ENCODE peak calls at places on chromosomes 16 and 17, in six cellular contexts. One of them, this sample, is unnamed.

GRCh38 chr16:30053376-30054015 is 12.1 kb upstream of the ALDOA start:
- DNase-seq in A549: no peak
- DNase-seq in body of pancreas: no peak
- DNase-seq in AG10803: peak
- DNase-seq in fibroblast of lung: no peak
- DNase-seq in cardiac fibroblast: peak
- DNase-seq in this sample: no peak

GRCh38 chr17:63276821-63277220 is 169.3 kb downstream of the CYB561 start:
- DNase-seq in cardiac fibroblast: no peak
- DNase-seq in AG10803: no peak
- DNase-seq in A549: no peak
- DNase-seq in body of pancreas: no peak
- DNase-seq in fibroblast of lung: no peak
- DNase-seq in this sample: no peak

GRCh38 chr17:44220211-44221071 is 966 bp upstream of the UBTF start:
- DNase-seq in fibroblast of lung: peak
- DNase-seq in A549: peak
- DNase-seq in cardiac fibroblast: peak
- DNase-seq in body of pancreas: peak
- DNase-seq in AG10803: peak
- DNase-seq in this sample: no peak

GRCh38 chr16:73033271-73033998 is 14.5 kb downstream of the ZFHX3 start:
- DNase-seq in A549: no peak
- DNase-seq in fibroblast of lung: no peak
- DNase-seq in body of pancreas: no peak
- DNase-seq in AG10803: no peak
- DNase-seq in cardiac fibroblast: no peak
- DNase-seq in this sample: no peak

GRCh38 chr16:69107311-69107962 is 2.0 kb downstream of the HAS3 start:
- DNase-seq in body of pancreas: peak
- DNase-seq in AG10803: peak
- DNase-seq in fibroblast of lung: peak
- DNase-seq in A549: peak
- DNase-seq in cardiac fibroblast: peak
- DNase-seq in this sample: no peak

GRCh38 chr17:80693511-80693910 is 148.9 kb downstream of the RPTOR start:
- DNase-seq in cardiac fibroblast: no peak
- DNase-seq in AG10803: no peak
- DNase-seq in A549: no peak
- DNase-seq in body of pancreas: no peak
- DNase-seq in fibroblast of lung: no peak
- DNase-seq in this sample: no peak

GRCh38 chr16:78199325-78200022 is 100.0 kb downstream of the WWOX start:
- DNase-seq in cardiac fibroblast: no peak
- DNase-seq in body of pancreas: no peak
- DNase-seq in AG10803: no peak
- DNase-seq in A549: no peak
- DNase-seq in fibroblast of lung: no peak
- DNase-seq in this sample: no peak

GRCh38 chr16:54466233-54466632 is 179.6 kb upstream of the IRX3 start:
- DNase-seq in fibroblast of lung: no peak
- DNase-seq in AG10803: no peak
- DNase-seq in cardiac fibroblast: no peak
- DNase-seq in A549: no peak
- DNase-seq in body of pancreas: no peak
- DNase-seq in this sample: no peak

GRCh38 chr17:71084219-71084618 is 914.9 kb downstream of the KCNJ2 start:
- DNase-seq in fibroblast of lung: peak
- DNase-seq in cardiac fibroblast: peak
- DNase-seq in AG10803: peak
- DNase-seq in A549: peak
- DNase-seq in body of pancreas: peak
- DNase-seq in this sample: no peak

GRCh38 chr16:9787717-9788116 is 394.5 kb downstream of the GRIN2A start:
- DNase-seq in fibroblast of lung: no peak
- DNase-seq in AG10803: peak
- DNase-seq in cardiac fibroblast: no peak
- DNase-seq in A549: peak
- DNase-seq in body of pancreas: no peak
- DNase-seq in this sample: no peak

GRCh38 chr17:11245187-11245586 is 4.2 kb downstream of the SHISA6 start:
- DNase-seq in cardiac fibroblast: no peak
- DNase-seq in body of pancreas: no peak
- DNase-seq in AG10803: no peak
- DNase-seq in fibroblast of lung: no peak
- DNase-seq in A549: no peak
- DNase-seq in this sample: no peak

GRCh38 chr17:45430738-45431530 is 1.7 kb downstream of the ARHGAP27 start:
- DNase-seq in AG10803: no peak
- DNase-seq in body of pancreas: peak
- DNase-seq in cardiac fibroblast: no peak
- DNase-seq in A549: no peak
- DNase-seq in fibroblast of lung: no peak
- DNase-seq in this sample: no peak

GRCh38 chr17:40953876-40954275 is 12.9 kb downstream of the KRT39 start:
- DNase-seq in A549: peak
- DNase-seq in body of pancreas: peak
- DNase-seq in fibroblast of lung: peak
- DNase-seq in cardiac fibroblast: peak
- DNase-seq in AG10803: peak
- DNase-seq in this sample: no peak

GRCh38 chr17:73765824-73766563 is 121.7 kb upstream of the SDK2 start:
- DNase-seq in A549: no peak
- DNase-seq in cardiac fibroblast: no peak
- DNase-seq in fibroblast of lung: no peak
- DNase-seq in body of pancreas: no peak
- DNase-seq in AG10803: no peak
- DNase-seq in this sample: no peak

GRCh38 chr16:48347191-48347860 is 37.9 kb downstream of the SIAH1 start:
- DNase-seq in A549: no peak
- DNase-seq in AG10803: no peak
- DNase-seq in body of pancreas: no peak
- DNase-seq in fibroblast of lung: no peak
- DNase-seq in cardiac fibroblast: no peak
- DNase-seq in this sample: no peak

GRCh38 chr16:22214893-22215292 is 8.8 kb downstream of the EEF2K start:
- DNase-seq in AG10803: no peak
- DNase-seq in A549: peak
- DNase-seq in body of pancreas: no peak
- DNase-seq in cardiac fibroblast: no peak
- DNase-seq in fibroblast of lung: no peak
- DNase-seq in this sample: no peak

GRCh38 chr17:1755252-1755992 is 6.4 kb upstream of the SERPINF1 start:
- DNase-seq in AG10803: no peak
- DNase-seq in A549: no peak
- DNase-seq in body of pancreas: no peak
- DNase-seq in cardiac fibroblast: no peak
- DNase-seq in fibroblast of lung: no peak
- DNase-seq in this sample: no peak

GRCh38 chr16:60815865-60816264 is 1220.4 kb downstream of the CDH8 start:
- DNase-seq in AG10803: peak
- DNase-seq in A549: no peak
- DNase-seq in fibroblast of lung: no peak
- DNase-seq in cardiac fibroblast: no peak
- DNase-seq in body of pancreas: no peak
- DNase-seq in this sample: no peak

GRCh38 chr16:86193528-86194193 is 294.7 kb downstream of the IRF8 start:
- DNase-seq in body of pancreas: no peak
- DNase-seq in A549: no peak
- DNase-seq in cardiac fibroblast: no peak
- DNase-seq in AG10803: no peak
- DNase-seq in fibroblast of lung: no peak
- DNase-seq in this sample: no peak

GRCh38 chr17:63685578-63685977 is 14.3 kb downstream of the LIMD2 start:
- DNase-seq in body of pancreas: no peak
- DNase-seq in A549: no peak
- DNase-seq in AG10803: no peak
- DNase-seq in fibroblast of lung: no peak
- DNase-seq in cardiac fibroblast: no peak
- DNase-seq in this sample: no peak

GRCh38 chr16:52825882-52826281 is 226.8 kb downstream of the CHD9NB start:
- DNase-seq in body of pancreas: peak
- DNase-seq in fibroblast of lung: peak
- DNase-seq in AG10803: no peak
- DNase-seq in A549: no peak
- DNase-seq in cardiac fibroblast: no peak
- DNase-seq in this sample: no peak

GRCh38 chr16:46859719-46860152 is 24.4 kb upstream of the GPT2 start:
- DNase-seq in fibroblast of lung: peak
- DNase-seq in AG10803: peak
- DNase-seq in cardiac fibroblast: peak
- DNase-seq in A549: peak
- DNase-seq in body of pancreas: no peak
- DNase-seq in this sample: no peak

GRCh38 chr17:78369791-78370381 is 8.6 kb upstream of the PGS1 start:
- DNase-seq in body of pancreas: no peak
- DNase-seq in cardiac fibroblast: no peak
- DNase-seq in fibroblast of lung: no peak
- DNase-seq in A549: no peak
- DNase-seq in AG10803: no peak
- DNase-seq in this sample: no peak

GRCh38 chr17:78366109-78366848 is 6.4 kb upstream of the SOCS3 start:
- DNase-seq in A549: no peak
- DNase-seq in cardiac fibroblast: no peak
- DNase-seq in body of pancreas: no peak
- DNase-seq in fibroblast of lung: peak
- DNase-seq in AG10803: no peak
- DNase-seq in this sample: no peak

GRCh38 chr17:78368854-78369495 is 9.1 kb upstream of the SOCS3 start:
- DNase-seq in A549: no peak
- DNase-seq in AG10803: no peak
- DNase-seq in cardiac fibroblast: no peak
- DNase-seq in fibroblast of lung: no peak
- DNase-seq in body of pancreas: no peak
- DNase-seq in this sample: no peak

GRCh38 chr17:78367193-78367592 is 7.3 kb upstream of the SOCS3 start:
- DNase-seq in A549: no peak
- DNase-seq in cardiac fibroblast: no peak
- DNase-seq in body of pancreas: no peak
- DNase-seq in fibroblast of lung: no peak
- DNase-seq in AG10803: no peak
- DNase-seq in this sample: no peak

DNA sequence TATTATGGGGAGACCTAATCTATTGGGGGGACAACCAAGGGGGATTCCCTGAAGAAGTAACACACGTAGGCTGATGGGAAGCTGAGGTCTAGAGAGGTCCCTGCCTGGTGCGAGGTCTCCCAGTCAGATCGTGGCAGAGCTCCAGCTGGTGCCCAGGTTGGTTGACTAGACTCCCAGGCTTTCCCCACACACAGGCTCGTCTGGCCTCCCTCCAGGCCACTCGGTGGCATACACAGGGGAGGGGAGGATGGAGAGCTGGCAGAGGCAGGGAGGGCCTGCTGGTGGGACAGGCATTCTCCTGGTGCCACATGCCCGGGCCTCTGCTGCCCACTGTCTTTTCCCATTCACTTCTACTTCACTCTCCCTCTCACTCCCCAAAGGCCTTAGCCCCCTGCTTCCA is 8.5 kb upstream of the SOCS3 start:
- DNase-seq in cardiac fibroblast: no peak
- DNase-seq in AG10803: no peak
- DNase-seq in body of pancreas: peak
- DNase-seq in A549: no peak
- DNase-seq in fibroblast of lung: no peak
- DNase-seq in this sample: no peak
- TF ChIP-seq CTCF in cardiac fibroblast: no peak
- TF ChIP-seq CTCF in AG10803: no peak
- TF ChIP-seq CTCF in body of pancreas: no peak
- TF ChIP-seq CTCF in A549: no peak
- TF ChIP-seq CTCF in fibroblast of lung: no peak
- TF ChIP-seq CTCF in this sample: no peak

GRCh38 chr16:79768594-79768993 is 168.1 kb upstream of the MAF start:
- DNase-seq in cardiac fibroblast: no peak
- DNase-seq in fibroblast of lung: no peak
- DNase-seq in body of pancreas: peak
- DNase-seq in A549: no peak
- DNase-seq in AG10803: no peak
- DNase-seq in this sample: no peak

GRCh38 chr16:79772028-79772427 is 171.5 kb upstream of the MAF start:
- DNase-seq in AG10803: no peak
- DNase-seq in body of pancreas: no peak
- DNase-seq in cardiac fibroblast: no peak
- DNase-seq in fibroblast of lung: no peak
- DNase-seq in A549: no peak
- DNase-seq in this sample: no peak

GRCh38 chr16:79769320-79770243 is 169.0 kb upstream of the MAF start:
- DNase-seq in AG10803: peak
- DNase-seq in cardiac fibroblast: no peak
- DNase-seq in fibroblast of lung: no peak
- DNase-seq in A549: no peak
- DNase-seq in body of pancreas: no peak
- DNase-seq in this sample: no peak

GRCh38 chr16:79767597-79768280 is 167.2 kb upstream of the MAF start:
- DNase-seq in body of pancreas: peak
- DNase-seq in A549: peak
- DNase-seq in cardiac fibroblast: peak
- DNase-seq in fibroblast of lung: peak
- DNase-seq in AG10803: peak
- DNase-seq in this sample: peak

GRCh38 chr16:79770244-79771064 is 169.9 kb upstream of the MAF start:
- DNase-seq in body of pancreas: peak
- DNase-seq in AG10803: peak
- DNase-seq in cardiac fibroblast: peak
- DNase-seq in fibroblast of lung: peak
- DNase-seq in A549: peak
- DNase-seq in this sample: peak
- H3K4me3 ChIP-seq in body of pancreas: peak
- H3K4me3 ChIP-seq in AG10803: peak
- H3K4me3 ChIP-seq in cardiac fibroblast: peak
- H3K4me3 ChIP-seq in fibroblast of lung: peak
- H3K4me3 ChIP-seq in A549: peak
- H3K4me3 ChIP-seq in this sample: peak

GRCh38 chr17:29844339-29845048 is 85.5 kb downstream of the SSH2 start:
- DNase-seq in cardiac fibroblast: peak
- DNase-seq in A549: no peak
- DNase-seq in AG10803: no peak
- DNase-seq in body of pancreas: no peak
- DNase-seq in fibroblast of lung: peak
- DNase-seq in this sample: no peak
- TF ChIP-seq CTCF in cardiac fibroblast: no peak
- TF ChIP-seq CTCF in A549: no peak
- TF ChIP-seq CTCF in AG10803: no peak
- TF ChIP-seq CTCF in body of pancreas: no peak
- TF ChIP-seq CTCF in fibroblast of lung: no peak
- TF ChIP-seq CTCF in this sample: no peak

DNA sequence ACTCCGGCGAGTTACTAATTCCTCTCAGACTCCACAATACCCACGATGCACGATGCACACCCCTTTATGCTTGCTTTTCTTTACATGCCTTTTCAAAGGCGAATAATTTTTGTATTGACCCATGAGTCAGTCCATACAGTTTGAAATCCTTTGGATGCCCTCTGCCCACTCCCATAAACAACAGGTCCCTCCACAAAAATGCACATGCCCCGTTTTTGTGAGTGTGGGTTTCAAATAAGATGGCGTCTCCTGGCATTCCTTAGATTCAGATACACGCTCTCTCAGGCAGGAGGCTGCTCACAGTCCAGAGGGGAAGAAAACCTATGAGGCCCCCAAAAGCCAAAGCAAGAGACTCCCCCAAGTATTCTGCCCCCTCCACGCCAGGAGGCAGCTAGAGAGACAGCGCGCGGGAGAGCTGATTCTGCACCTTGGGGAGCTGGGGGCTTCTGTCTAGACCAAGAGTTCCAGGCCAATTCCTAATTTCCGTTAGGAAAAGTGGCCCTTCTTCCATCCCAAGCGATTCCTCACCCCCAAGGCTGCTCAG is 19.6 kb upstream of the HOXB9 start:
- DNase-seq in AG10803: no peak
- DNase-seq in body of pancreas: no peak
- DNase-seq in cardiac fibroblast: no peak
- DNase-seq in fibroblast of lung: no peak
- DNase-seq in A549: no peak
- DNase-seq in this sample: no peak
- H3K4me3 ChIP-seq in AG10803: peak
- H3K4me3 ChIP-seq in body of pancreas: no peak
- H3K4me3 ChIP-seq in cardiac fibroblast: no peak
- H3K4me3 ChIP-seq in fibroblast of lung: no peak
- H3K4me3 ChIP-seq in A549: peak
- H3K4me3 ChIP-seq in this sample: no peak

This sample was measured in astrocyte of the cerebellum.